ENCODE peak calls at places on chromosomes 3 and 15, in four cellular contexts. G is omental fat pad, Z is heart right ventricle, L is Right ventricle myocardium inferior. N is an unnamed sample.

GRCh38 chr3:16338124-16338523 is 73.1 kb downstream of the OXNAD1 start:
- ATAC-seq in L (no peak), Z (peak; percentile 41), G (no peak), N (no peak)

GRCh38 chr15:89377842-89378698 is 43.4 kb upstream of the POLG start:
- ATAC-seq in Z (peak; percentile 56), G (peak; percentile 67), L (peak; percentile 51), N (peak; percentile 16)

GRCh38 chr3:46183330-46183729 is 24.8 kb downstream of the CCR1 start:
- ATAC-seq in Z (peak; percentile 56), L (peak; percentile 52), G (no peak), N (no peak)

GRCh38 chr3:123711356-123711755 is 126.5 kb upstream of the HACD2 start:
- ATAC-seq in G (no peak), L (no peak), Z (no peak), N (no peak)

GRCh38 chr15:78316211-78317077 is 17.0 kb upstream of the SKIC8 start:
- ATAC-seq in G (no peak), L (no peak), Z (no peak), N (no peak)

GRCh38 chr3:55313701-55314100 is 173.4 kb downstream of the WNT5A start:
- ATAC-seq in G (no peak), Z (no peak), L (no peak), N (no peak)

GRCh38 chr3:12925648-12926047 is 84.3 kb upstream of the RPL32 start:
- ATAC-seq in Z (no peak), G (no peak), L (no peak), N (no peak)

GRCh38 chr15:70723124-70723427 is 40.3 kb downstream of the UACA start:
- ATAC-seq in Z (no peak), L (no peak), G (no peak), N (no peak)

GRCh38 chr3:132222868-132223538 is 94.2 kb upstream of the ACP3 start:
- ATAC-seq in L (no peak), G (peak; percentile 43), Z (no peak), N (no peak)

GRCh38 chr15:71060983-71061382 is 54.3 kb upstream of the THSD4 start:
- ATAC-seq in G (no peak), L (no peak), Z (no peak), N (no peak)

GRCh38 chr3:10223676-10224639 is 24.3 kb upstream of the TATDN2 start:
- ATAC-seq in G (no peak), Z (peak; percentile 11), L (no peak), N (no peak)

GRCh38 chr15:81334768-81335447 is 11.0 kb upstream of the STARD5 start:
- ATAC-seq in L (peak; percentile 53), Z (no peak), G (no peak), N (no peak)

GRCh38 chr3:25235033-25235432 is 193.0 kb upstream of the RARB start:
- ATAC-seq in L (no peak), Z (no peak), G (no peak), N (no peak)

GRCh38 chr15:29651476-29652072 is 170.7 kb downstream of the TJP1 start:
- ATAC-seq in L (no peak), Z (no peak), G (peak; percentile 46), N (no peak)

GRCh38 chr15:67506775-67507747 is 13.9 kb upstream of the C15orf61 start:
- ATAC-seq in Z (peak; percentile 29), L (peak; percentile 20), G (no peak), N (peak; percentile 63)

GRCh38 chr3:145088917-145089316 is 1072.1 kb downstream of the PLOD2 start:
- ATAC-seq in Z (no peak), G (no peak), L (no peak), N (no peak)

GRCh38 chr3:145807990-145808389 is 353.0 kb downstream of the PLOD2 start:
- ATAC-seq in G (no peak), Z (no peak), L (peak; percentile 63), N (no peak)